ENCODE peak calls at places on chromosomes 7 and 10, in nine cellular contexts. One of them, this sample, is unnamed.

GRCh38 chr10:92119340-92119739 is 171.5 kb downstream of the CPEB3 start:
- DNase-seq in GM06990: no peak
- DNase-seq in CD8-positive, alpha-beta memory T cell: no peak
- DNase-seq in stimulated activated CD8-positive, alpha-beta memory T cell treated with anti-CD3 and anti-CD28 coated beads, Interleukin-2, amount 100 ng/mL, for 48 hours: no peak
- DNase-seq in GM12864: no peak
- DNase-seq in DMS 273 treated with DMSO at 0.1 percent for 48 hours: no peak
- DNase-seq in activated T-helper 1 cell treated with anti-CD3 and anti-CD28 coated beads, Interleukin-2, amount 50 U/mL, for 16 hours: no peak
- DNase-seq in HT-29: no peak
- DNase-seq in choroid plexus epithelial cell: no peak
- DNase-seq in this sample: no peak

GRCh38 chr10:131495224-131495623 is 183.7 kb upstream of the TCERG1L start:
- DNase-seq in GM06990: no peak
- DNase-seq in CD8-positive, alpha-beta memory T cell: no peak
- DNase-seq in stimulated activated CD8-positive, alpha-beta memory T cell treated with anti-CD3 and anti-CD28 coated beads, Interleukin-2, amount 100 ng/mL, for 48 hours: no peak
- DNase-seq in GM12864: no peak
- DNase-seq in DMS 273 treated with DMSO at 0.1 percent for 48 hours: no peak
- DNase-seq in activated T-helper 1 cell treated with anti-CD3 and anti-CD28 coated beads, Interleukin-2, amount 50 U/mL, for 16 hours: no peak
- DNase-seq in HT-29: no peak
- DNase-seq in choroid plexus epithelial cell: no peak
- DNase-seq in this sample: no peak

GRCh38 chr7:47150497-47151260 is 431.2 kb downstream of the TNS3 start:
- DNase-seq in GM06990: no peak
- DNase-seq in CD8-positive, alpha-beta memory T cell: no peak
- DNase-seq in stimulated activated CD8-positive, alpha-beta memory T cell treated with anti-CD3 and anti-CD28 coated beads, Interleukin-2, amount 100 ng/mL, for 48 hours: no peak
- DNase-seq in GM12864: no peak
- DNase-seq in DMS 273 treated with DMSO at 0.1 percent for 48 hours: no peak
- DNase-seq in activated T-helper 1 cell treated with anti-CD3 and anti-CD28 coated beads, Interleukin-2, amount 50 U/mL, for 16 hours: no peak
- DNase-seq in HT-29: no peak
- DNase-seq in choroid plexus epithelial cell: no peak
- DNase-seq in this sample: no peak

GRCh38 chr10:131786756-131787605 is 113.8 kb upstream of the PPP2R2D start:
- DNase-seq in GM06990: no peak
- DNase-seq in CD8-positive, alpha-beta memory T cell: no peak
- DNase-seq in stimulated activated CD8-positive, alpha-beta memory T cell treated with anti-CD3 and anti-CD28 coated beads, Interleukin-2, amount 100 ng/mL, for 48 hours: peak; percentile 11
- DNase-seq in GM12864: no peak
- DNase-seq in DMS 273 treated with DMSO at 0.1 percent for 48 hours: no peak
- DNase-seq in activated T-helper 1 cell treated with anti-CD3 and anti-CD28 coated beads, Interleukin-2, amount 50 U/mL, for 16 hours: no peak
- DNase-seq in HT-29: peak; percentile 57
- DNase-seq in choroid plexus epithelial cell: peak; percentile 59
- DNase-seq in this sample: no peak

GRCh38 chr7:137983308-137984008 is 18.4 kb downstream of the CREB3L2 start:
- DNase-seq in GM06990: no peak
- DNase-seq in CD8-positive, alpha-beta memory T cell: no peak
- DNase-seq in stimulated activated CD8-positive, alpha-beta memory T cell treated with anti-CD3 and anti-CD28 coated beads, Interleukin-2, amount 100 ng/mL, for 48 hours: no peak
- DNase-seq in GM12864: no peak
- DNase-seq in DMS 273 treated with DMSO at 0.1 percent for 48 hours: no peak
- DNase-seq in activated T-helper 1 cell treated with anti-CD3 and anti-CD28 coated beads, Interleukin-2, amount 50 U/mL, for 16 hours: no peak
- DNase-seq in HT-29: no peak
- DNase-seq in choroid plexus epithelial cell: no peak
- DNase-seq in this sample: no peak

GRCh38 chr7:138099813-138100212 is 23.6 kb downstream of the AKR1D1 start:
- DNase-seq in GM06990: no peak
- DNase-seq in CD8-positive, alpha-beta memory T cell: no peak
- DNase-seq in stimulated activated CD8-positive, alpha-beta memory T cell treated with anti-CD3 and anti-CD28 coated beads, Interleukin-2, amount 100 ng/mL, for 48 hours: no peak
- DNase-seq in GM12864: no peak
- DNase-seq in DMS 273 treated with DMSO at 0.1 percent for 48 hours: no peak
- DNase-seq in activated T-helper 1 cell treated with anti-CD3 and anti-CD28 coated beads, Interleukin-2, amount 50 U/mL, for 16 hours: no peak
- DNase-seq in HT-29: no peak
- DNase-seq in choroid plexus epithelial cell: no peak
- DNase-seq in this sample: no peak

GRCh38 chr10:42979730-42980467 is 97.0 kb upstream of the RET start:
- DNase-seq in GM06990: no peak
- DNase-seq in CD8-positive, alpha-beta memory T cell: peak; percentile 25
- DNase-seq in stimulated activated CD8-positive, alpha-beta memory T cell treated with anti-CD3 and anti-CD28 coated beads, Interleukin-2, amount 100 ng/mL, for 48 hours: no peak
- DNase-seq in GM12864: no peak
- DNase-seq in DMS 273 treated with DMSO at 0.1 percent for 48 hours: no peak
- DNase-seq in activated T-helper 1 cell treated with anti-CD3 and anti-CD28 coated beads, Interleukin-2, amount 50 U/mL, for 16 hours: no peak
- DNase-seq in HT-29: no peak
- DNase-seq in choroid plexus epithelial cell: no peak
- DNase-seq in this sample: no peak

GRCh38 chr10:123583639-123584418 is 82.3 kb upstream of the GPR26 start:
- DNase-seq in GM06990: peak; percentile 34
- DNase-seq in CD8-positive, alpha-beta memory T cell: no peak
- DNase-seq in stimulated activated CD8-positive, alpha-beta memory T cell treated with anti-CD3 and anti-CD28 coated beads, Interleukin-2, amount 100 ng/mL, for 48 hours: peak; percentile 43
- DNase-seq in GM12864: no peak
- DNase-seq in DMS 273 treated with DMSO at 0.1 percent for 48 hours: peak; percentile 52
- DNase-seq in activated T-helper 1 cell treated with anti-CD3 and anti-CD28 coated beads, Interleukin-2, amount 50 U/mL, for 16 hours: no peak
- DNase-seq in HT-29: peak; percentile 48
- DNase-seq in choroid plexus epithelial cell: peak; percentile 76
- DNase-seq in this sample: no peak

GRCh38 chr10:75926763-75927162 is 495.3 kb downstream of the LRMDA start:
- DNase-seq in GM06990: no peak
- DNase-seq in CD8-positive, alpha-beta memory T cell: no peak
- DNase-seq in stimulated activated CD8-positive, alpha-beta memory T cell treated with anti-CD3 and anti-CD28 coated beads, Interleukin-2, amount 100 ng/mL, for 48 hours: no peak
- DNase-seq in GM12864: no peak
- DNase-seq in DMS 273 treated with DMSO at 0.1 percent for 48 hours: no peak
- DNase-seq in activated T-helper 1 cell treated with anti-CD3 and anti-CD28 coated beads, Interleukin-2, amount 50 U/mL, for 16 hours: no peak
- DNase-seq in HT-29: no peak
- DNase-seq in choroid plexus epithelial cell: no peak
- DNase-seq in this sample: no peak

GRCh38 chr7:148151778-148152177 is 438.8 kb upstream of the C7orf33 start:
- DNase-seq in GM06990: no peak
- DNase-seq in CD8-positive, alpha-beta memory T cell: no peak
- DNase-seq in stimulated activated CD8-positive, alpha-beta memory T cell treated with anti-CD3 and anti-CD28 coated beads, Interleukin-2, amount 100 ng/mL, for 48 hours: no peak
- DNase-seq in GM12864: no peak
- DNase-seq in DMS 273 treated with DMSO at 0.1 percent for 48 hours: no peak
- DNase-seq in activated T-helper 1 cell treated with anti-CD3 and anti-CD28 coated beads, Interleukin-2, amount 50 U/mL, for 16 hours: no peak
- DNase-seq in HT-29: peak; percentile 17
- DNase-seq in choroid plexus epithelial cell: no peak
- DNase-seq in this sample: no peak

GRCh38 chr7:2209146-2209960 is 23.4 kb downstream of the MAD1L1 start:
- DNase-seq in GM06990: peak; percentile 70
- DNase-seq in CD8-positive, alpha-beta memory T cell: peak; percentile 59
- DNase-seq in stimulated activated CD8-positive, alpha-beta memory T cell treated with anti-CD3 and anti-CD28 coated beads, Interleukin-2, amount 100 ng/mL, for 48 hours: peak; percentile 43
- DNase-seq in GM12864: peak; percentile 33
- DNase-seq in DMS 273 treated with DMSO at 0.1 percent for 48 hours: peak; percentile 21
- DNase-seq in activated T-helper 1 cell treated with anti-CD3 and anti-CD28 coated beads, Interleukin-2, amount 50 U/mL, for 16 hours: peak; percentile 10
- DNase-seq in HT-29: peak; percentile 66
- DNase-seq in choroid plexus epithelial cell: peak; percentile 81
- DNase-seq in this sample: no peak

GRCh38 chr10:115772606-115773005 is 500.4 kb downstream of the GFRA1 start:
- DNase-seq in GM06990: no peak
- DNase-seq in CD8-positive, alpha-beta memory T cell: no peak
- DNase-seq in stimulated activated CD8-positive, alpha-beta memory T cell treated with anti-CD3 and anti-CD28 coated beads, Interleukin-2, amount 100 ng/mL, for 48 hours: no peak
- DNase-seq in GM12864: no peak
- DNase-seq in DMS 273 treated with DMSO at 0.1 percent for 48 hours: no peak
- DNase-seq in activated T-helper 1 cell treated with anti-CD3 and anti-CD28 coated beads, Interleukin-2, amount 50 U/mL, for 16 hours: no peak
- DNase-seq in HT-29: no peak
- DNase-seq in choroid plexus epithelial cell: peak; percentile 87
- DNase-seq in this sample: no peak

GRCh38 chr7:108358553-108358952 is 97.7 kb downstream of the NRCAM start:
- DNase-seq in GM06990: no peak
- DNase-seq in CD8-positive, alpha-beta memory T cell: no peak
- DNase-seq in stimulated activated CD8-positive, alpha-beta memory T cell treated with anti-CD3 and anti-CD28 coated beads, Interleukin-2, amount 100 ng/mL, for 48 hours: no peak
- DNase-seq in GM12864: no peak
- DNase-seq in DMS 273 treated with DMSO at 0.1 percent for 48 hours: peak; percentile 94
- DNase-seq in activated T-helper 1 cell treated with anti-CD3 and anti-CD28 coated beads, Interleukin-2, amount 50 U/mL, for 16 hours: no peak
- DNase-seq in HT-29: peak; percentile 66
- DNase-seq in choroid plexus epithelial cell: peak; percentile 94
- DNase-seq in this sample: no peak

GRCh38 chr10:122419016-122419415 is 35.4 kb upstream of the ARMS2 start:
- DNase-seq in GM06990: no peak
- DNase-seq in CD8-positive, alpha-beta memory T cell: no peak
- DNase-seq in stimulated activated CD8-positive, alpha-beta memory T cell treated with anti-CD3 and anti-CD28 coated beads, Interleukin-2, amount 100 ng/mL, for 48 hours: no peak
- DNase-seq in GM12864: no peak
- DNase-seq in DMS 273 treated with DMSO at 0.1 percent for 48 hours: no peak
- DNase-seq in activated T-helper 1 cell treated with anti-CD3 and anti-CD28 coated beads, Interleukin-2, amount 50 U/mL, for 16 hours: no peak
- DNase-seq in HT-29: no peak
- DNase-seq in choroid plexus epithelial cell: peak; percentile 29
- DNase-seq in this sample: no peak

GRCh38 chr7:691361-692045 is 35.0 kb upstream of the DNAAF5 start:
- DNase-seq in GM06990: no peak
- DNase-seq in CD8-positive, alpha-beta memory T cell: no peak
- DNase-seq in stimulated activated CD8-positive, alpha-beta memory T cell treated with anti-CD3 and anti-CD28 coated beads, Interleukin-2, amount 100 ng/mL, for 48 hours: no peak
- DNase-seq in GM12864: no peak
- DNase-seq in DMS 273 treated with DMSO at 0.1 percent for 48 hours: no peak
- DNase-seq in activated T-helper 1 cell treated with anti-CD3 and anti-CD28 coated beads, Interleukin-2, amount 50 U/mL, for 16 hours: no peak
- DNase-seq in HT-29: no peak
- DNase-seq in choroid plexus epithelial cell: no peak
- DNase-seq in this sample: no peak

GRCh38 chr7:124692420-124692819 is 73.2 kb downstream of the GPR37 start:
- DNase-seq in GM06990: no peak
- DNase-seq in CD8-positive, alpha-beta memory T cell: no peak
- DNase-seq in stimulated activated CD8-positive, alpha-beta memory T cell treated with anti-CD3 and anti-CD28 coated beads, Interleukin-2, amount 100 ng/mL, for 48 hours: no peak
- DNase-seq in GM12864: no peak
- DNase-seq in DMS 273 treated with DMSO at 0.1 percent for 48 hours: no peak
- DNase-seq in activated T-helper 1 cell treated with anti-CD3 and anti-CD28 coated beads, Interleukin-2, amount 50 U/mL, for 16 hours: no peak
- DNase-seq in HT-29: no peak
- DNase-seq in choroid plexus epithelial cell: no peak
- DNase-seq in this sample: no peak

GRCh38 chr10:125151824-125152634 is 8.3 kb downstream of the CTBP2 start:
- DNase-seq in GM06990: no peak
- DNase-seq in CD8-positive, alpha-beta memory T cell: no peak
- DNase-seq in stimulated activated CD8-positive, alpha-beta memory T cell treated with anti-CD3 and anti-CD28 coated beads, Interleukin-2, amount 100 ng/mL, for 48 hours: no peak
- DNase-seq in GM12864: no peak
- DNase-seq in DMS 273 treated with DMSO at 0.1 percent for 48 hours: no peak
- DNase-seq in activated T-helper 1 cell treated with anti-CD3 and anti-CD28 coated beads, Interleukin-2, amount 50 U/mL, for 16 hours: no peak
- DNase-seq in HT-29: peak; percentile 69
- DNase-seq in choroid plexus epithelial cell: no peak
- DNase-seq in this sample: no peak

GRCh38 chr10:79502561-79503309 is 9.6 kb upstream of the EIF5AL1 start:
- DNase-seq in GM06990: no peak
- DNase-seq in CD8-positive, alpha-beta memory T cell: no peak
- DNase-seq in stimulated activated CD8-positive, alpha-beta memory T cell treated with anti-CD3 and anti-CD28 coated beads, Interleukin-2, amount 100 ng/mL, for 48 hours: no peak
- DNase-seq in GM12864: no peak
- DNase-seq in DMS 273 treated with DMSO at 0.1 percent for 48 hours: no peak
- DNase-seq in activated T-helper 1 cell treated with anti-CD3 and anti-CD28 coated beads, Interleukin-2, amount 50 U/mL, for 16 hours: no peak
- DNase-seq in HT-29: peak; percentile 46
- DNase-seq in choroid plexus epithelial cell: peak; percentile 21
- DNase-seq in this sample: no peak